ENCODE peak calls at places on chromosomes 3 and 15, in seven cellular contexts. U is mammary epithelial cell, G is ascending aorta, J is upper lobe of right lung, Y is transverse colon, F is PC-3, L is neural progenitor cell. T is an unnamed sample.
A peak's percentile ranks its signal among the peaks of the same experiment; 100 is the strongest.

GRCh38 chr15:25183581-25184330 is 229.0 kb downstream of the SNRPN start:
- DNase-seq in G (peak; percentile 27), F (no peak), U (no peak), Y (no peak), J (peak; percentile 40), L (no peak), T (peak; percentile 44)

GRCh38 chr3:126417461-126418255 is 22.9 kb downstream of the CFAP100 start:
- DNase-seq in J (peak; percentile 56), F (no peak), L (no peak), Y (no peak), U (no peak), G (peak; percentile 43), T (no peak)

GRCh38 chr3:56725175-56725574 is 42.1 kb upstream of the TASOR start:
- DNase-seq in J (no peak), F (no peak), Y (peak; percentile 43), L (no peak), G (no peak), U (no peak), T (no peak)

GRCh38 chr15:74127255-74127953 is 3.0 kb upstream of the ISLR2 start:
- DNase-seq in F (peak; percentile 86), L (peak; percentile 96), Y (peak; percentile 87), U (peak; percentile 76), G (peak; percentile 94), J (peak; percentile 93), T (peak; percentile 90)

GRCh38 chr3:160225181-160226025 is at the start of gene C3orf80:
- DNase-seq in F (peak; percentile 52), U (peak; percentile 35), G (peak; percentile 69), L (peak; percentile 85), Y (peak; percentile 53), J (peak; percentile 84), T (peak; percentile 52)

GRCh38 chr3:41836360-41837134 is 125.4 kb downstream of the ULK4 start:
- DNase-seq in L (no peak), U (no peak), J (no peak), Y (no peak), G (no peak), F (peak; percentile 72), T (no peak)

GRCh38 chr3:42195879-42196330 is 70.1 kb downstream of the CCK start:
- DNase-seq in G (peak; percentile 40), L (no peak), J (no peak), F (no peak), U (no peak), Y (no peak), T (no peak)

GRCh38 chr3:101466465-101467309 is 46.3 kb downstream of the SENP7 start:
- DNase-seq in L (peak; percentile 62), G (no peak), Y (peak; percentile 24), F (no peak), U (no peak), J (no peak), T (no peak)

GRCh38 chr15:36814708-36815107 is 235.3 kb downstream of the CDIN1 start:
- DNase-seq in F (no peak), J (no peak), L (no peak), U (peak; percentile 38), G (no peak), Y (no peak), T (no peak)
- TF ChIP-seq CTCF in F (no peak), J (no peak), L (no peak), U (no peak), G (no peak), Y (no peak), T (no peak)

DNA sequence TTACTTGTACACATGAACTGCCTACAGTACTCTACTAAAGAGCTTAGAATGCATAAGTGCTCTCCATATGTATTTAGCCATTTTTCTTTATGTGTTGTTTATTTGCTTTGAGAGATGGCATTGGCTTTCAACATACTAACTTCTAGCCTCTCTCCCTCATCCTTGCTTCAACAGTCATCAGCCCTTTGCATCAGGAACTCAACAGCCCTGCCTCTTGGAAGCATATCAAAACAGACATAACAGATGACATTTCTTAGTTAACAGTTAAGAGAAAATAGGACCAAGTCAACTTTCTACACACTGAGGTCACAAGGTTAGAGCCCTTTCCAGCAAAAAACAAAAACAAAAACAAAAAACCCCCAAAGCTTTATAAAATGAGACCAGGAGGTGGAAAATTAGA is 145.6 kb downstream of the TCF12 start:
- DNase-seq in Y (no peak), U (no peak), L (no peak), J (no peak), G (no peak), F (no peak), T (no peak)
- H3K27ac ChIP-seq in Y (no peak overlapping the region), U (no peak overlapping the region), L (peak overlapping the region; percentile 22), J (no peak overlapping the region), G (no peak overlapping the region), F (no peak overlapping the region), T (peak overlapping the region; percentile 98)

DNA sequence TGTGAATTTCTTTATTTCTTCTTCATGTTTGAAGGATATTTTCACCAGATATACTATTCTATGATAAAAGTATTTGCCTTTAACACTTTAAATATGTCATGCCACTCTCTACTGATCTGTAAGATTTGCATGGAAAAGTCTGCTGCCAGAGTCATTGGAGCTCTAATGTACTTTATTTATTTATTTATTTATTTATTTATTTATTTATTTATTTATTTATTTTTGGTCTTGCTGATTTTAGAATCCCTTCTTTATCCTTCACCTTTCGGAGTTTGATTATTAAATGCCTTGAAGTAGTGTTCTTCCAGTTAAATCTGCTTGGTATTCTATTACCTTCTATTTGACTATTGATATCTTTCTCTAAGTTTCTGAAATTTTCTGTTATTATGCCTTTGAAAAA is 1669.6 kb downstream of the OTOL1 start:
- DNase-seq in J (no peak), Y (no peak), F (no peak), G (no peak), U (no peak), L (no peak), T (no peak)
- H3K9me3 ChIP-seq in J (no peaks in the 10 kb centered on the region), Y (peaks cover 8% of the 10 kb centered on the region), F (no peaks in the 10 kb centered on the region), G (no peaks in the 10 kb centered on the region), U (peaks cover 7% of the 10 kb centered on the region), L (no peaks in the 10 kb centered on the region), T (no peaks in the 10 kb centered on the region)

GRCh38 chr15:95760508-95760907 is 570.0 kb upstream of the NR2F2 start:
- DNase-seq in G (no peak), Y (no peak), J (no peak), U (no peak), F (peak; percentile 4), L (peak; percentile 81), T (no peak)
- TF ChIP-seq CTCF in G (no peak), Y (no peak), J (no peak), U (no peak), F (no peak), L (peak; percentile 75), T (peak; percentile 62)